ENCODE peak calls at places on chromosome 9, in five cellular contexts. One of them, this sample, is unnamed.

GRCh38 chr9:33455952-33456351 is 8.6 kb upstream of the AQP3 start:
- DNase-seq in psoas muscle: no peak
- DNase-seq in prostate gland: no peak
- DNase-seq in spleen: no peak
- DNase-seq in SK-N-MC: no peak
- DNase-seq in this sample: no peak

GRCh38 chr9:34559616-34560546 is 29.6 kb downstream of the CNTFR start:
- DNase-seq in psoas muscle: peak
- DNase-seq in prostate gland: no peak
- DNase-seq in spleen: no peak
- DNase-seq in SK-N-MC: no peak
- DNase-seq in this sample: no peak

GRCh38 chr9:88645172-88645868 is 110.3 kb downstream of the NXNL2 start:
- DNase-seq in psoas muscle: no peak
- DNase-seq in prostate gland: no peak
- DNase-seq in spleen: no peak
- DNase-seq in SK-N-MC: no peak
- DNase-seq in this sample: no peak

GRCh38 chr9:91847576-91847975 is 102.5 kb downstream of the ROR2 start:
- DNase-seq in psoas muscle: no peak
- DNase-seq in prostate gland: no peak
- DNase-seq in spleen: peak
- DNase-seq in SK-N-MC: no peak
- DNase-seq in this sample: no peak

GRCh38 chr9:131805803-131806202 is 65.9 kb upstream of the RAPGEF1 start:
- DNase-seq in psoas muscle: no peak
- DNase-seq in prostate gland: no peak
- DNase-seq in spleen: no peak
- DNase-seq in SK-N-MC: no peak
- DNase-seq in this sample: no peak

GRCh38 chr9:12759767-12760166 is 15.1 kb upstream of the LURAP1L start:
- DNase-seq in psoas muscle: no peak
- DNase-seq in prostate gland: no peak
- DNase-seq in spleen: no peak
- DNase-seq in SK-N-MC: no peak
- DNase-seq in this sample: peak

GRCh38 chr9:127169507-127169883 is 47.1 kb upstream of the ANGPTL2 start:
- DNase-seq in psoas muscle: no peak
- DNase-seq in prostate gland: no peak
- DNase-seq in spleen: no peak
- DNase-seq in SK-N-MC: no peak
- DNase-seq in this sample: no peak

GRCh38 chr9:81072758-81073157 is 616.6 kb downstream of the TLE1 start:
- DNase-seq in psoas muscle: no peak
- DNase-seq in prostate gland: no peak
- DNase-seq in spleen: no peak
- DNase-seq in SK-N-MC: no peak
- DNase-seq in this sample: no peak

GRCh38 chr9:12416736-12417135 is 276.4 kb upstream of the TYRP1 start:
- DNase-seq in psoas muscle: no peak
- DNase-seq in prostate gland: no peak
- DNase-seq in spleen: no peak
- DNase-seq in SK-N-MC: no peak
- DNase-seq in this sample: no peak

GRCh38 chr9:124698265-124698664 is 72.8 kb downstream of the NR6A1 start:
- DNase-seq in psoas muscle: no peak
- DNase-seq in prostate gland: no peak
- DNase-seq in spleen: no peak
- DNase-seq in SK-N-MC: no peak
- DNase-seq in this sample: no peak

GRCh38 chr9:115015018-115015635 is 84.7 kb upstream of the TNFSF8 start:
- DNase-seq in psoas muscle: no peak
- DNase-seq in prostate gland: no peak
- DNase-seq in spleen: no peak
- DNase-seq in SK-N-MC: peak
- DNase-seq in this sample: peak

GRCh38 chr9:101528015-101528414 is 5.6 kb upstream of the RNF20 start:
- DNase-seq in psoas muscle: no peak
- DNase-seq in prostate gland: no peak
- DNase-seq in spleen: no peak
- DNase-seq in SK-N-MC: no peak
- DNase-seq in this sample: no peak

GRCh38 chr9:36991516-36992134 is 42.4 kb downstream of the PAX5 start:
- DNase-seq in psoas muscle: no peak
- DNase-seq in prostate gland: no peak
- DNase-seq in spleen: no peak
- DNase-seq in SK-N-MC: no peak
- DNase-seq in this sample: peak

GRCh38 chr9:129954868-129955550 is 88.0 kb downstream of the FNBP1 start:
- DNase-seq in psoas muscle: no peak
- DNase-seq in prostate gland: no peak
- DNase-seq in spleen: no peak
- DNase-seq in SK-N-MC: no peak
- DNase-seq in this sample: no peak

GRCh38 chr9:26747611-26748010 is 145.0 kb downstream of the CAAP1 start:
- DNase-seq in psoas muscle: no peak
- DNase-seq in prostate gland: no peak
- DNase-seq in spleen: no peak
- DNase-seq in SK-N-MC: no peak
- DNase-seq in this sample: no peak

GRCh38 chr9:113581865-113582697 is 118.6 kb downstream of the RGS3 start:
- DNase-seq in psoas muscle: peak
- DNase-seq in prostate gland: peak
- DNase-seq in spleen: peak
- DNase-seq in SK-N-MC: no peak
- DNase-seq in this sample: no peak

GRCh38 chr9:27162045-27162444 is 53.0 kb downstream of the TEK start:
- DNase-seq in psoas muscle: no peak
- DNase-seq in prostate gland: no peak
- DNase-seq in spleen: no peak
- DNase-seq in SK-N-MC: no peak
- DNase-seq in this sample: no peak

GRCh38 chr9:97555164-97555563 is 53.7 kb downstream of the TMOD1 start:
- DNase-seq in psoas muscle: peak
- DNase-seq in prostate gland: no peak
- DNase-seq in spleen: peak
- DNase-seq in SK-N-MC: no peak
- DNase-seq in this sample: no peak

GRCh38 chr9:107819772-107820171 is 330.2 kb upstream of the KLF4 start:
- DNase-seq in psoas muscle: no peak
- DNase-seq in prostate gland: peak
- DNase-seq in spleen: no peak
- DNase-seq in SK-N-MC: no peak
- DNase-seq in this sample: no peak

DNA sequence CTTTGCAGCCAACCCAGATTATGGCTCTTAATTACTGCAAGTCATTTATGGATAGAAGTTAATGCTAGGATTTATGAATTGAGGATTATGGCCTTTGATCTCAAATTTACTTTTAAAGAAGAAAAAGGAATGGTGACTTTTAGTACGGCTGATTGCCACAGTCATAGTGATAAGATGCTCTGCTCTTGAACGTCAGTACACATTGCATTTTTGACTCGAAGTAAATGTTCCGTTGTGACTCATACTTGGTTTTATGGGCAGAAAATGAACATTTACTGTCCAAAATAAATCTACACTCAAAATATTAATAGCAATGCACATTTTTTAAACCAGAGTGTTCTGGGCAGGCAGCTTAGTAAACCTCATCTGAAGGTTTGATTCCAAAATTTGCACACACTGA is 825 bp downstream of the ADAMTSL1 start:
- DNase-seq in psoas muscle: no peak
- DNase-seq in prostate gland: no peak
- DNase-seq in spleen: no peak
- DNase-seq in SK-N-MC: no peak
- DNase-seq in this sample: peak
- H3K27ac ChIP-seq in psoas muscle: no peak
- H3K27ac ChIP-seq in prostate gland: no peak
- H3K27ac ChIP-seq in spleen: no peak
- H3K27ac ChIP-seq in SK-N-MC: no peak
- H3K27ac ChIP-seq in this sample: peak

GRCh38 chr9:128788445-128788844 is 1.4 kb downstream of the TBC1D13 start:
- DNase-seq in psoas muscle: no peak
- DNase-seq in prostate gland: no peak
- DNase-seq in spleen: no peak
- DNase-seq in SK-N-MC: no peak
- DNase-seq in this sample: no peak
- H3K4me3 ChIP-seq in psoas muscle: peak
- H3K4me3 ChIP-seq in prostate gland: no peak
- H3K4me3 ChIP-seq in spleen: peak
- H3K4me3 ChIP-seq in SK-N-MC: peak
- H3K4me3 ChIP-seq in this sample: peak

GRCh38 chr9:16830806-16831205 is 39.7 kb downstream of the BNC2 start:
- DNase-seq in psoas muscle: no peak
- DNase-seq in prostate gland: no peak
- DNase-seq in spleen: no peak
- DNase-seq in SK-N-MC: no peak
- DNase-seq in this sample: no peak
- H3K27ac ChIP-seq in psoas muscle: peak
- H3K27ac ChIP-seq in prostate gland: no peak
- H3K27ac ChIP-seq in spleen: peak
- H3K27ac ChIP-seq in SK-N-MC: peak
- H3K27ac ChIP-seq in this sample: no peak

DNA sequence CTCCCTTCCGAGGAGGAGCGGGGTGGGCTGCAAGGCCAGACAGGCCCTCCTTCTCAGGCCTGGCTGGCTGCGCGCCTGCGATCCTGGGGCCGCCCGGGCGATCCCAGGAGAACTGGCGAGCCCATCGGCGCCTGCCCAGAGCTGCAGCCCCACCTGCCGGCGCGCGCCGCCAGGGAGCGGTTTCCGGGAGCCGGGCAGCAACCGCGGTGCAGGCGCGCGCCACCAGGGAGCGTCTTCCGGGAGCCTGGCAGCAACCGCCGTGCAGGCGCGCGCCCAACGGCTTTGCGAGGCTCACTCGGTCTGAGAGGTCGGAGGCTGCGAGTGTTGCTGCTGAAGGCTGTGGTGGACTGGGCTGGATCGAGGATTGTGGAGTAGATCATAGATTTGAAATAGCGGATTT is 668.7 kb downstream of the SPATA31A6 start:
- DNase-seq in psoas muscle: peak
- DNase-seq in prostate gland: no peak
- DNase-seq in spleen: no peak
- DNase-seq in SK-N-MC: no peak
- DNase-seq in this sample: peak
- H3K4me3 ChIP-seq in psoas muscle: peak
- H3K4me3 ChIP-seq in prostate gland: no peak
- H3K4me3 ChIP-seq in spleen: peak
- H3K4me3 ChIP-seq in SK-N-MC: no peak
- H3K4me3 ChIP-seq in this sample: no peak